ENCODE peak calls at places on chromosomes 13 and 19, in nine cellular contexts. One of them, this sample, is unnamed.

GRCh38 chr13:33710924-33711323 is 107.0 kb upstream of the RFC3 start:
- DNase-seq in heart left ventricle: no peak
- DNase-seq in A549: no peak
- DNase-seq in cardiac muscle cell: no peak
- DNase-seq in LNCaP clone FGC: no peak
- DNase-seq in fibroblast of mammary gland: no peak
- DNase-seq in HepG2: no peak
- DNase-seq in GM12865: no peak
- DNase-seq in body of pancreas: no peak
- DNase-seq in this sample: no peak

GRCh38 chr13:113741101-113741731 is 17.8 kb upstream of the TMEM255B start:
- DNase-seq in heart left ventricle: no peak
- DNase-seq in fibroblast of mammary gland: no peak
- DNase-seq in LNCaP clone FGC: no peak
- DNase-seq in HepG2: no peak
- DNase-seq in body of pancreas: no peak
- DNase-seq in GM12865: no peak
- DNase-seq in A549: no peak
- DNase-seq in cardiac muscle cell: no peak
- DNase-seq in this sample: no peak

GRCh38 chr19:21603431-21604153 is 98.2 kb downstream of the ZNF429 start:
- DNase-seq in LNCaP clone FGC: no peak
- DNase-seq in HepG2: no peak
- DNase-seq in fibroblast of mammary gland: no peak
- DNase-seq in GM12865: no peak
- DNase-seq in body of pancreas: no peak
- DNase-seq in heart left ventricle: no peak
- DNase-seq in A549: no peak
- DNase-seq in cardiac muscle cell: peak
- DNase-seq in this sample: no peak

GRCh38 chr19:55228015-55228391 is 560 bp downstream of the TMEM86B start:
- DNase-seq in A549: no peak
- DNase-seq in fibroblast of mammary gland: no peak
- DNase-seq in HepG2: no peak
- DNase-seq in heart left ventricle: peak
- DNase-seq in GM12865: no peak
- DNase-seq in cardiac muscle cell: peak
- DNase-seq in body of pancreas: no peak
- DNase-seq in LNCaP clone FGC: no peak
- DNase-seq in this sample: no peak

GRCh38 chr19:46716013-46716671 is 772 bp downstream of the PRKD2 start:
- DNase-seq in GM12865: no peak
- DNase-seq in heart left ventricle: no peak
- DNase-seq in A549: peak
- DNase-seq in LNCaP clone FGC: no peak
- DNase-seq in body of pancreas: no peak
- DNase-seq in HepG2: no peak
- DNase-seq in fibroblast of mammary gland: no peak
- DNase-seq in cardiac muscle cell: peak
- DNase-seq in this sample: no peak

GRCh38 chr13:24134772-24135171 is 25.7 kb upstream of the SPATA13 start:
- DNase-seq in HepG2: no peak
- DNase-seq in A549: no peak
- DNase-seq in fibroblast of mammary gland: no peak
- DNase-seq in cardiac muscle cell: no peak
- DNase-seq in GM12865: no peak
- DNase-seq in body of pancreas: no peak
- DNase-seq in LNCaP clone FGC: no peak
- DNase-seq in heart left ventricle: no peak
- DNase-seq in this sample: no peak

GRCh38 chr13:110027470-110028240 is 241.3 kb upstream of the IRS2 start:
- DNase-seq in A549: no peak
- DNase-seq in heart left ventricle: no peak
- DNase-seq in fibroblast of mammary gland: no peak
- DNase-seq in body of pancreas: no peak
- DNase-seq in cardiac muscle cell: no peak
- DNase-seq in HepG2: no peak
- DNase-seq in LNCaP clone FGC: no peak
- DNase-seq in GM12865: no peak
- DNase-seq in this sample: no peak

GRCh38 chr13:105165449-105166125 is 1369.9 kb downstream of the EFNB2 start:
- DNase-seq in heart left ventricle: no peak
- DNase-seq in GM12865: peak
- DNase-seq in A549: no peak
- DNase-seq in HepG2: no peak
- DNase-seq in LNCaP clone FGC: peak
- DNase-seq in cardiac muscle cell: no peak
- DNase-seq in fibroblast of mammary gland: no peak
- DNase-seq in body of pancreas: no peak
- DNase-seq in this sample: no peak

GRCh38 chr13:103859952-103860351 is 793.7 kb upstream of the SLC10A2 start:
- DNase-seq in LNCaP clone FGC: no peak
- DNase-seq in body of pancreas: no peak
- DNase-seq in fibroblast of mammary gland: no peak
- DNase-seq in A549: no peak
- DNase-seq in GM12865: no peak
- DNase-seq in heart left ventricle: no peak
- DNase-seq in cardiac muscle cell: no peak
- DNase-seq in HepG2: no peak
- DNase-seq in this sample: no peak

GRCh38 chr13:93244141-93244917 is 17.7 kb downstream of the GPC6 start:
- DNase-seq in cardiac muscle cell: peak
- DNase-seq in GM12865: no peak
- DNase-seq in LNCaP clone FGC: no peak
- DNase-seq in heart left ventricle: no peak
- DNase-seq in body of pancreas: no peak
- DNase-seq in HepG2: no peak
- DNase-seq in fibroblast of mammary gland: peak
- DNase-seq in A549: no peak
- DNase-seq in this sample: peak

GRCh38 chr19:12639901-12640613 is 26.5 kb downstream of the MAN2B1 start:
- DNase-seq in body of pancreas: peak
- DNase-seq in heart left ventricle: peak
- DNase-seq in GM12865: peak
- DNase-seq in HepG2: peak
- DNase-seq in cardiac muscle cell: peak
- DNase-seq in LNCaP clone FGC: no peak
- DNase-seq in fibroblast of mammary gland: peak
- DNase-seq in A549: no peak
- DNase-seq in this sample: peak

GRCh38 chr13:110397445-110397844 is 90.4 kb downstream of the COL4A2 start:
- DNase-seq in A549: no peak
- DNase-seq in fibroblast of mammary gland: peak
- DNase-seq in GM12865: no peak
- DNase-seq in cardiac muscle cell: no peak
- DNase-seq in LNCaP clone FGC: no peak
- DNase-seq in HepG2: no peak
- DNase-seq in heart left ventricle: no peak
- DNase-seq in body of pancreas: no peak
- DNase-seq in this sample: peak

GRCh38 chr13:91119643-91120042 is 227.8 kb upstream of the MIR17HG start:
- DNase-seq in body of pancreas: no peak
- DNase-seq in A549: no peak
- DNase-seq in LNCaP clone FGC: no peak
- DNase-seq in GM12865: no peak
- DNase-seq in heart left ventricle: no peak
- DNase-seq in HepG2: no peak
- DNase-seq in fibroblast of mammary gland: no peak
- DNase-seq in cardiac muscle cell: no peak
- DNase-seq in this sample: no peak

DNA sequence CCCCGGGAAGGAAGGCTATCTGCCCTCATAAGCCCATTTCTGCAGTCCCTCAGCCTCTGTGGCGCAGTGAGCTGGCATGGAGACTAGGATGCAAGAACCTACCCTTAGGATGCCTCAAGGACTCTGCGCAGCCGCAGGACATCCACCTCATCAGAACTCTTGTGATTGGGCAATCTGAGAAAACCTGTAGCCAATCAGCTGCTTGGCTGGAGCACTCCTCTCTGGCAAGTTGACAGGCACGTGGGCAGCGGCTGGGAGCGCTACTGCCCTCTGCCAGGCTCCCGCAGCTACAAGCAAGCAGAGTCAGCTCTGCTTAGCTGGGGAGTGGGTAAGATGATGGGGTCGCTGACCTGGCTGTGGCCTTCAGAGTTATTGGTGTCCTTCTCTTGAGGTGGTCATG is 1.5 kb upstream of the ECSIT start:
- DNase-seq in heart left ventricle: peak
- DNase-seq in fibroblast of mammary gland: peak
- DNase-seq in LNCaP clone FGC: peak
- DNase-seq in body of pancreas: peak
- DNase-seq in cardiac muscle cell: peak
- DNase-seq in GM12865: peak
- DNase-seq in HepG2: peak
- DNase-seq in A549: peak
- DNase-seq in this sample: peak
- TF ChIP-seq CTCF in heart left ventricle: peak
- TF ChIP-seq CTCF in fibroblast of mammary gland: peak
- TF ChIP-seq CTCF in LNCaP clone FGC: peak
- TF ChIP-seq CTCF in body of pancreas: peak
- TF ChIP-seq CTCF in cardiac muscle cell: peak
- TF ChIP-seq CTCF in GM12865: peak
- TF ChIP-seq CTCF in HepG2: peak
- TF ChIP-seq CTCF in A549: no peak
- TF ChIP-seq CTCF in this sample: peak

GRCh38 chr13:48318714-48319457 is 15.3 kb downstream of the RB1 start:
- DNase-seq in cardiac muscle cell: no peak
- DNase-seq in HepG2: no peak
- DNase-seq in A549: no peak
- DNase-seq in LNCaP clone FGC: no peak
- DNase-seq in fibroblast of mammary gland: peak
- DNase-seq in GM12865: no peak
- DNase-seq in body of pancreas: peak
- DNase-seq in heart left ventricle: peak
- DNase-seq in this sample: no peak

GRCh38 chr13:48320906-48321510 is 17.5 kb downstream of the RB1 start:
- DNase-seq in body of pancreas: no peak
- DNase-seq in A549: no peak
- DNase-seq in GM12865: no peak
- DNase-seq in LNCaP clone FGC: no peak
- DNase-seq in HepG2: no peak
- DNase-seq in fibroblast of mammary gland: no peak
- DNase-seq in cardiac muscle cell: no peak
- DNase-seq in heart left ventricle: no peak
- DNase-seq in this sample: no peak

GRCh38 chr13:48318014-48318713 is 14.6 kb downstream of the RB1 start:
- DNase-seq in HepG2: no peak
- DNase-seq in fibroblast of mammary gland: no peak
- DNase-seq in body of pancreas: no peak
- DNase-seq in GM12865: no peak
- DNase-seq in cardiac muscle cell: no peak
- DNase-seq in LNCaP clone FGC: no peak
- DNase-seq in A549: no peak
- DNase-seq in heart left ventricle: peak
- DNase-seq in this sample: no peak

GRCh38 chr13:48320396-48320790 is 16.8 kb downstream of the RB1 start:
- DNase-seq in fibroblast of mammary gland: no peak
- DNase-seq in body of pancreas: no peak
- DNase-seq in A549: no peak
- DNase-seq in LNCaP clone FGC: no peak
- DNase-seq in cardiac muscle cell: no peak
- DNase-seq in GM12865: no peak
- DNase-seq in heart left ventricle: no peak
- DNase-seq in HepG2: no peak
- DNase-seq in this sample: no peak

GRCh38 chr13:48319458-48320395 is 16.2 kb downstream of the RB1 start:
- DNase-seq in body of pancreas: no peak
- DNase-seq in fibroblast of mammary gland: no peak
- DNase-seq in HepG2: no peak
- DNase-seq in cardiac muscle cell: no peak
- DNase-seq in heart left ventricle: no peak
- DNase-seq in A549: no peak
- DNase-seq in LNCaP clone FGC: no peak
- DNase-seq in GM12865: no peak
- DNase-seq in this sample: no peak
- H3K4me3 ChIP-seq in body of pancreas: no peak
- H3K4me3 ChIP-seq in fibroblast of mammary gland: no peak
- H3K4me3 ChIP-seq in HepG2: no peak
- H3K4me3 ChIP-seq in cardiac muscle cell: no peak
- H3K4me3 ChIP-seq in heart left ventricle: no peak
- H3K4me3 ChIP-seq in A549: no peak
- H3K4me3 ChIP-seq in LNCaP clone FGC: no peak
- H3K4me3 ChIP-seq in GM12865: no peak
- H3K4me3 ChIP-seq in this sample: no peak

DNA sequence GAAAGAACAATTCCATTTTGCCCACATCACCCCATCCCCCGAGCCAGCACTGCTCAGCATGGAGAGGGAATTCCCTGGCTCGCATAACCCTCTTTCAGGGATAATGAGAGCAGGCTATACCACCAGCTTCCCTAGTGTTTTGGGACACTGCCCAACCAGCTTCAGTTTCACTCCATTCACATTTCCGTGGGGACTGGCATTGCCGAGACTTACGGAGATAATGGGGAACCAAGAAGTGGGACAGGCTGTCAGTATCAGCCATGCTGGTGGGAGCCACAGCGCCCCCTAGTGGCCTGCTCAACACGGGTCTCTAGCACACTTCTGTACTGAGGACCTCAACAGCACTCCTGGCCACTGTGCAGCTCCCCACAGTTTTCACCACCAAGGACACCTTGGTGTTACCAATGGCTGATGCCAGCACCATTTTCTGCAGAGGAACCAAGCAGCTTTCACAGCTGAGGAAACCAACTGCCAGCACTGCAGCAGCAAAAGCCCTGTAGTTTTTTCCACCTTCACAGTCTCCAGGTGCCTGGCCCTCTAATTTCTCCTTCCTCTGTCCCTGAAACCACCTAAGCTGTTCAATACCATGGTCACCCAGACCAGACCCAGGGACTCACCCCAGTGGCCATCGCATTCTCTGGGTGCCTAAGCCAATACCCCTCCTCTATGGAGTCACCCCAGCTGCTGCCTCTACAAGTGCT is 23.7 kb downstream of the SLC6A16 start:
- DNase-seq in cardiac muscle cell: peak
- DNase-seq in fibroblast of mammary gland: peak
- DNase-seq in A549: peak
- DNase-seq in heart left ventricle: peak
- DNase-seq in body of pancreas: peak
- DNase-seq in GM12865: peak
- DNase-seq in LNCaP clone FGC: no peak
- DNase-seq in HepG2: peak
- DNase-seq in this sample: peak
- TF ChIP-seq CTCF in cardiac muscle cell: peak
- TF ChIP-seq CTCF in fibroblast of mammary gland: peak
- TF ChIP-seq CTCF in A549: peak
- TF ChIP-seq CTCF in heart left ventricle: peak
- TF ChIP-seq CTCF in body of pancreas: peak
- TF ChIP-seq CTCF in GM12865: peak
- TF ChIP-seq CTCF in LNCaP clone FGC: peak
- TF ChIP-seq CTCF in HepG2: peak
- TF ChIP-seq CTCF in this sample: peak

GRCh38 chr13:20126460-20127262 is 34.2 kb downstream of the GJA3 start:
- DNase-seq in fibroblast of mammary gland: no peak
- DNase-seq in A549: no peak
- DNase-seq in cardiac muscle cell: peak
- DNase-seq in body of pancreas: no peak
- DNase-seq in heart left ventricle: peak
- DNase-seq in LNCaP clone FGC: no peak
- DNase-seq in HepG2: no peak
- DNase-seq in GM12865: no peak
- DNase-seq in this sample: no peak
- H3K4me3 ChIP-seq in fibroblast of mammary gland: no peak
- H3K4me3 ChIP-seq in A549: no peak
- H3K4me3 ChIP-seq in cardiac muscle cell: peak
- H3K4me3 ChIP-seq in body of pancreas: no peak
- H3K4me3 ChIP-seq in heart left ventricle: no peak
- H3K4me3 ChIP-seq in LNCaP clone FGC: no peak
- H3K4me3 ChIP-seq in HepG2: peak
- H3K4me3 ChIP-seq in GM12865: no peak
- H3K4me3 ChIP-seq in this sample: no peak

This sample was measured in fibroblast of pulmonary artery.